ENCODE peak calls at places on chromosomes 7 and 10, in seven cellular contexts. Y is chondrocyte, L is heart right ventricle, W is HFF-Myc, P is nephron progenitor cell, M is heart left ventricle, I is endodermal cell. C is an unnamed sample.

GRCh38 chr7:128100225-128100948 is 69.2 kb upstream of the LRRC4 start:
- DNase-seq in Y (no peak), L (no peak), W (no peak), P (no peak), M (no peak), I (no peak), C (no peak)

GRCh38 chr10:111207525-111207924 is 130.7 kb downstream of the ADRA2A start:
- DNase-seq in Y (no peak), L (no peak), W (no peak), P (no peak), M (no peak), I (peak), C (no peak)

GRCh38 chr10:50431118-50431517 is 179.8 kb upstream of the ASAH2 start:
- DNase-seq in Y (no peak), L (no peak), W (no peak), P (no peak), M (no peak), I (no peak), C (no peak)

GRCh38 chr7:54817125-54817524 is 58.1 kb upstream of the SEC61G start:
- DNase-seq in Y (no peak), L (no peak), W (no peak), P (no peak), M (no peak), I (no peak), C (no peak)

GRCh38 chr10:121414366-121414765 is 183.9 kb downstream of the FGFR2 start:
- DNase-seq in Y (no peak), L (no peak), W (no peak), P (no peak), M (no peak), I (no peak), C (no peak)

GRCh38 chr7:151125835-151126481 is 39.7 kb downstream of the AGAP3 start:
- DNase-seq in Y (no peak), L (no peak), W (no peak), P (peak), M (no peak), I (peak), C (no peak)

GRCh38 chr7:1861799-1862458 is 191.9 kb downstream of the ELFN1 start:
- DNase-seq in Y (no peak), L (no peak), W (no peak), P (no peak), M (no peak), I (no peak), C (no peak)

GRCh38 chr10:14389981-14390590 is 59.4 kb upstream of the FRMD4A start:
- DNase-seq in Y (no peak), L (no peak), W (no peak), P (no peak), M (no peak), I (no peak), C (no peak)

GRCh38 chr10:19730071-19730470 is 86.2 kb upstream of the PLXDC2 start:
- DNase-seq in Y (no peak), L (no peak), W (peak), P (no peak), M (no peak), I (no peak), C (no peak)

GRCh38 chr7:84422790-84423189 is 228.2 kb upstream of the SEMA3A start:
- DNase-seq in Y (no peak), L (no peak), W (no peak), P (no peak), M (no peak), I (no peak), C (no peak)

GRCh38 chr10:69359089-69360025 is 57.4 kb downstream of the TACR2 start:
- DNase-seq in Y (no peak), L (no peak), W (no peak), P (no peak), M (no peak), I (no peak), C (no peak)

GRCh38 chr10:22244855-22245254 is 27.0 kb upstream of the EBLN1 start:
- DNase-seq in Y (no peak), L (no peak), W (no peak), P (no peak), M (no peak), I (no peak), C (no peak)

GRCh38 chr10:6091630-6092029 is 2.8 kb downstream of the RBM17 start:
- DNase-seq in Y (no peak), L (peak), W (no peak), P (no peak), M (peak), I (no peak), C (no peak)

GRCh38 chr7:101163281-101164070 is 1.9 kb downstream of the VGF start:
- DNase-seq in Y (peak), L (no peak), W (no peak), P (no peak), M (no peak), I (peak), C (no peak)

GRCh38 chr10:22945934-22946673 is 18.3 kb downstream of the ARMC3 start:
- DNase-seq in Y (no peak), L (no peak), W (no peak), P (no peak), M (no peak), I (no peak), C (no peak)

GRCh38 chr10:65348637-65349036 is 1577.2 kb upstream of the LRRTM3 start:
- DNase-seq in Y (no peak), L (no peak), W (no peak), P (no peak), M (no peak), I (peak), C (no peak)

GRCh38 chr7:130352335-130353074 is 7.9 kb downstream of the CPA5 start:
- DNase-seq in Y (no peak), L (no peak), W (no peak), P (no peak), M (no peak), I (no peak), C (no peak)

GRCh38 chr7:80089341-80089740 is 45.3 kb upstream of the GNAI1 start:
- DNase-seq in Y (no peak), L (no peak), W (no peak), P (no peak), M (no peak), I (no peak), C (no peak)

GRCh38 chr7:21916629-21917028 is 29.1 kb downstream of the CDCA7L start:
- DNase-seq in Y (no peak), L (no peak), W (no peak), P (no peak), M (no peak), I (no peak), C (no peak)

GRCh38 chr10:88152720-88153119 is 289.3 kb downstream of the PTEN start:
- DNase-seq in Y (no peak), L (no peak), W (peak), P (no peak), M (no peak), I (no peak), C (peak)

GRCh38 chr10:80429521-80429966 is 21.2 kb downstream of the PRXL2A start:
- DNase-seq in Y (no peak), L (no peak), W (no peak), P (no peak), M (no peak), I (no peak), C (no peak)

GRCh38 chr7:16657656-16658279 is 11.8 kb downstream of the BZW2 start:
- DNase-seq in Y (no peak), L (peak), W (peak), P (no peak), M (peak), I (peak), C (no peak)

GRCh38 chr10:122057841-122058240 is 68.9 kb downstream of the TACC2 start:
- DNase-seq in Y (no peak), L (no peak), W (no peak), P (no peak), M (no peak), I (no peak), C (no peak)

GRCh38 chr10:129877773-129878371 is 86.2 kb downstream of the EBF3 start:
- DNase-seq in Y (no peak), L (no peak), W (no peak), P (peak), M (no peak), I (peak), C (no peak)
- TF ChIP-seq CTCF in Y (peak), L (peak), W (peak), P (peak), M (peak), I (peak), C (peak)

GRCh38 chr7:140300263-140301131 is 97.8 kb downstream of the SLC37A3 start:
- DNase-seq in Y (no peak), L (no peak), W (no peak), P (no peak), M (no peak), I (no peak), C (no peak)

GRCh38 chr7:140308060-140308459 is 90.3 kb downstream of the SLC37A3 start:
- DNase-seq in Y (no peak), L (no peak), W (no peak), P (no peak), M (no peak), I (no peak), C (no peak)

GRCh38 chr7:140304071-140304799 is 94.1 kb downstream of the SLC37A3 start:
- DNase-seq in Y (no peak), L (no peak), W (peak), P (no peak), M (no peak), I (no peak), C (no peak)
- TF ChIP-seq CTCF in Y (peak), L (peak), W (peak), P (no peak), M (peak), I (peak), C (peak)

DNA sequence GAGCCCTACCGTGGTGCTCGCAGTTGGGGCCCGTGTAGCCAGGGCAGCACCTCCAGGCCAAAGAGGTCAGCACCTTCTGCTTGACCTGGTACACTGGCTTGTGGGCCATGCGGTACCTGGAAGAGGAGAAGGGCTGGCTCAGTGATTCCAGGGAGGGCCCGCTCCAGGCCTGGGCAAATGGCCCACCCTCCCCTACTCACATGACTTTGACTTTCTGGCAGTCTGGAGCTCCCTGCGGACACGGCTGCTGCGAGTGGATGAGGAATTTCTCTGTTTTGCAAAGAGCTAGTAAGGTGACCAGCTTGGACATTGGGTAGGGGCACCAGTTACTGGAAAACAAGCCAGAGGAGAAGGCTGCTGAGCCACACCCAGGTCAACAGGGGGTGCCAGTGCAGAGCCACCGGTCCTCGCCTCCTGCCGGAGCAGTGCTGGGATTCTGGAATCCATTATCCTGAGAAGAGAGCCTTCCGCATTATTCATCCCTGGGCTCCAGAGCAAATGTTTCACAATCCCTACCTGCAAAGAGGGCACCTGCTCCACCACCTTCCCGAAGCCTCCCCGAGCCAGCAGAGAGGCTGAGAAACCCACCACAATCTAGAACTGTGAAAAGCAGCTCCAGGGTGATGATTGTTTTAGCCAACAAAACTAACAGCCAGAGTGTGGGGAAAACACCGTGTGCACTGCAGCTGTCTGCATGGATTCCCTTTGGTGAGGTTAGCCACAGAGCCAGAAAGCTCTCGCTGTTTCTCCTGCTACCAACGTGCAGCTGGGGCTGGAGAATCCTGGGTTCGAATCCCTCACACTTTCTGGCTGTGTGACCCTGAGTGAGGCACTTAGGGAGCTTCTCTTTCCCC is 11.8 kb downstream of the MMRN2 start:
- DNase-seq in Y (peak), L (no peak), W (no peak), P (peak), M (no peak), I (peak), C (peak)
- TF ChIP-seq CTCF in Y (peak), L (peak), W (peak), P (peak), M (peak), I (peak), C (peak)

GRCh38 chr7:69403169-69403568 is 195.1 kb upstream of the AUTS2 start:
- DNase-seq in Y (no peak), L (no peak), W (no peak), P (peak), M (no peak), I (peak), C (no peak)
- TF ChIP-seq CTCF in Y (peak), L (peak), W (no peak), P (no peak), M (peak), I (peak), C (peak)

DNA sequence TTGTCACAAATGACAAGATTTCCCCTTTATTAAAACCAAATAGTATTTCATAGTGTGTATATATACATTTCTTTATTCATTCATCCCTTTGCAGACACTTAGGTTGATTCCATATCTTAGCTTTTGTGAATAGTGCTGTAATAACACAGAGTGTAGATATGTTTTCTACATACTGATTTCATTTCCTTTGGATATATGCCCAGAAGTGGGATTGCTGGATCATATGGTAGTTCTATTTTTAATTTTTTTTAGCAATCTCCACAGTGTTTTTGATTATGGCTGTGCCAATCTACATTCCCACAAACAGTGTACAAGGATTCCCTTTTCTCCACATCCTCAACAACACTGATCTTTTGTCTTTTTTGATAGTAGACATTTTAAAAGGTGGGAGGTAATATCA is 46.4 kb downstream of the CSTF2T start:
- DNase-seq in Y (no peak), L (no peak), W (no peak), P (no peak), M (no peak), I (no peak), C (no peak)
- TF ChIP-seq CTCF in Y (no peak), L (no peak), W (no peak), P (no peak), M (no peak), I (no peak), C (no peak)